ENCODE peak calls at places on chromosomes 5 and 9, in nine cellular contexts. D is AG09319; P is hippocampal formation; I is ELR; K is central memory CD4-positive, alpha-beta T cell; C is A172; Y is esophagus muscularis mucosa; V is CD4-positive, alpha-beta T cell; A is Right ventricle myocardium superior. B is an unnamed sample.

GRCh38 chr9:81687521-81688261 is 1.7 kb downstream of the TLE1 start:
- DNase-seq in D (no peak), P (no peak), I (peak; percentile 44), K (no peak), C (no peak), Y (no peak), V (no peak), A (peak; percentile 61), B (no peak)

GRCh38 chr9:98248737-98249474 is 6.5 kb downstream of the TBC1D2 start:
- DNase-seq in D (peak; percentile 73), P (no peak), I (peak; percentile 96), K (no peak), C (peak; percentile 94), Y (no peak), V (no peak), A (peak; percentile 86), B (no peak)

GRCh38 chr9:80867731-80868130 is 821.6 kb downstream of the TLE1 start:
- DNase-seq in D (no peak), P (no peak), I (peak; percentile 77), K (no peak), C (peak; percentile 79), Y (no peak), V (no peak), A (no peak), B (no peak)

GRCh38 chr5:156271569-156271968 is 55.4 kb upstream of the SGCD start:
- DNase-seq in D (no peak), P (no peak), I (no peak), K (no peak), C (no peak), Y (no peak), V (no peak), A (no peak), B (no peak)

GRCh38 chr5:86977185-86977584 is 290.5 kb upstream of the RASA1 start:
- DNase-seq in D (no peak), P (no peak), I (no peak), K (no peak), C (no peak), Y (no peak), V (no peak), A (no peak), B (no peak)

GRCh38 chr9:121278535-121279169 is 10.7 kb downstream of the GSN start:
- DNase-seq in D (peak; percentile 98), P (peak; percentile 48), I (peak; percentile 97), K (peak; percentile 16), C (peak; percentile 93), Y (no peak), V (peak; percentile 26), A (peak; percentile 68), B (peak; percentile 21)

GRCh38 chr9:79384506-79384905 is 187.3 kb upstream of the TLE4 start:
- DNase-seq in D (no peak), P (no peak), I (no peak), K (no peak), C (peak; percentile 33), Y (no peak), V (no peak), A (no peak), B (no peak)

GRCh38 chr9:135145312-135145711 is 57.8 kb downstream of the OLFM1 start:
- DNase-seq in D (no peak), P (no peak), I (no peak), K (no peak), C (peak; percentile 68), Y (no peak), V (no peak), A (no peak), B (no peak)

GRCh38 chr9:135346438-135347050 is 133.0 kb upstream of the PPP1R26 start:
- DNase-seq in D (no peak), P (no peak), I (no peak), K (no peak), C (no peak), Y (no peak), V (no peak), A (peak; percentile 34), B (no peak)

GRCh38 chr9:76414656-76415055 is 20.4 kb upstream of the RFK start:
- DNase-seq in D (no peak), P (no peak), I (peak; percentile 70), K (no peak), C (peak; percentile 72), Y (peak; percentile 17), V (no peak), A (no peak), B (no peak)

GRCh38 chr5:167716376-167716775 is 575.1 kb upstream of the WWC1 start:
- DNase-seq in D (peak; percentile 36), P (no peak), I (no peak), K (no peak), C (no peak), Y (no peak), V (no peak), A (no peak), B (no peak)

GRCh38 chr5:68460147-68460760 is 244.7 kb downstream of the PIK3R1 start:
- DNase-seq in D (no peak), P (no peak), I (peak; percentile 81), K (peak; percentile 43), C (peak; percentile 38), Y (no peak), V (peak; percentile 11), A (no peak), B (peak; percentile 49)

GRCh38 chr5:14112998-14113652 is 30.0 kb upstream of the TRIO start:
- DNase-seq in D (no peak), P (no peak), I (no peak), K (no peak), C (peak; percentile 42), Y (no peak), V (no peak), A (peak; percentile 53), B (no peak)

B was measured in CD4-positive, alpha-beta memory T cell.